ENCODE peak calls at places on chromosomes 7 and 10, in eight cellular contexts. S is HCT116, U is H1, F is transverse colon, V is heart left ventricle, N is prostate gland, E is endothelial cell of umbilical vein, Q is sigmoid colon. W is an unnamed sample.

GRCh38 chr10:13079776-13080050 is 20.2 kb upstream of the OPTN start:
- DNase-seq in S (no peak), U (no peak), F (no peak), V (no peak), N (no peak), E (no peak), Q (no peak), W (no peak)

GRCh38 chr10:103021897-103022286 is 103.8 kb downstream of the CNNM2 start:
- DNase-seq in S (no peak), U (no peak), F (no peak), V (no peak), N (no peak), E (no peak), Q (no peak), W (no peak)

GRCh38 chr7:12741951-12742575 is 54.6 kb downstream of the ARL4A start:
- DNase-seq in S (no peak), U (no peak), F (no peak), V (no peak), N (no peak), E (peak), Q (no peak), W (no peak)

GRCh38 chr10:132993271-132994260 is 51.2 kb upstream of the CFAP46 start:
- DNase-seq in S (no peak), U (no peak), F (no peak), V (peak), N (no peak), E (no peak), Q (peak), W (no peak)

GRCh38 chr10:60343254-60343653 is 46.4 kb downstream of the ANK3 start:
- DNase-seq in S (no peak), U (no peak), F (no peak), V (no peak), N (no peak), E (no peak), Q (no peak), W (no peak)

GRCh38 chr7:98826811-98827231 is 43.0 kb downstream of the TMEM130 start:
- DNase-seq in S (no peak), U (no peak), F (no peak), V (peak), N (peak), E (no peak), Q (peak), W (no peak)

GRCh38 chr7:604038-604883 is 84.6 kb upstream of the PDGFA start:
- DNase-seq in S (no peak), U (no peak), F (peak), V (peak), N (peak), E (peak), Q (peak), W (peak)

GRCh38 chr10:1290071-1290471 is 233.9 kb downstream of the WDR37 start:
- DNase-seq in S (no peak), U (peak), F (no peak), V (no peak), N (no peak), E (no peak), Q (no peak), W (no peak)

GRCh38 chr7:99737726-99738125 is 2.7 kb upstream of the CYP3A7 start:
- DNase-seq in S (no peak), U (no peak), F (no peak), V (no peak), N (peak), E (no peak), Q (no peak), W (no peak)

GRCh38 chr10:87605656-87606308 is 53.9 kb upstream of the PAPSS2 start:
- DNase-seq in S (no peak), U (no peak), F (no peak), V (no peak), N (no peak), E (peak), Q (no peak), W (no peak)

GRCh38 chr10:66833861-66834260 is 92.0 kb upstream of the LRRTM3 start:
- DNase-seq in S (no peak), U (no peak), F (no peak), V (no peak), N (no peak), E (no peak), Q (no peak), W (no peak)

GRCh38 chr7:70093496-70093895 is 495.2 kb downstream of the AUTS2 start:
- DNase-seq in S (no peak), U (no peak), F (no peak), V (no peak), N (no peak), E (no peak), Q (no peak), W (no peak)

GRCh38 chr10:48684792-48685651 is at the start of gene WDFY4:
- DNase-seq in S (no peak), U (peak), F (peak), V (peak), N (no peak), E (no peak), Q (no peak), W (peak)

GRCh38 chr7:77808517-77808916 is 9.9 kb downstream of the PHTF2 start:
- DNase-seq in S (no peak), U (no peak), F (no peak), V (no peak), N (no peak), E (no peak), Q (no peak), W (no peak)

GRCh38 chr10:111076191-111076681 is 593 bp upstream of the ADRA2A start:
- DNase-seq in S (peak), U (peak), F (peak), V (peak), N (peak), E (peak), Q (peak), W (no peak)

GRCh38 chr10:74988055-74988773 is 123.2 kb upstream of the SAMD8 start:
- DNase-seq in S (no peak), U (no peak), F (no peak), V (no peak), N (no peak), E (no peak), Q (no peak), W (no peak)

GRCh38 chr7:106112118-106112971 is at the start of gene SYPL1:
- DNase-seq in S (peak), U (peak), F (peak), V (peak), N (peak), E (peak), Q (peak), W (peak)

GRCh38 chr7:5423272-5423843 is at the start of gene TNRC18:
- DNase-seq in S (no peak), U (peak), F (peak), V (peak), N (peak), E (no peak), Q (peak), W (peak)

GRCh38 chr10:70472799-70473452 is 5.6 kb upstream of the PALD1 start:
- DNase-seq in S (no peak), U (no peak), F (no peak), V (no peak), N (no peak), E (no peak), Q (no peak), W (no peak)

GRCh38 chr10:119478111-119479047 is 64.1 kb downstream of the RGS10 start:
- DNase-seq in S (no peak), U (no peak), F (no peak), V (no peak), N (no peak), E (no peak), Q (no peak), W (peak)

GRCh38 chr7:36723951-36724664 is at the start of gene AOAH:
- DNase-seq in S (no peak), U (no peak), F (peak), V (peak), N (no peak), E (no peak), Q (peak), W (peak)

GRCh38 chr10:74145133-74145532 is 5.5 kb downstream of the AP3M1 start:
- DNase-seq in S (no peak), U (no peak), F (no peak), V (no peak), N (peak), E (peak), Q (no peak), W (no peak)

GRCh38 chr10:63976538-63976937 is 455.3 kb downstream of the REEP3 start:
- DNase-seq in S (peak), U (peak), F (peak), V (no peak), N (peak), E (peak), Q (no peak), W (no peak)

GRCh38 chr10:104318810-104319684 is 19.2 kb downstream of the ITPRIP start:
- DNase-seq in S (no peak), U (no peak), F (no peak), V (no peak), N (no peak), E (no peak), Q (peak), W (no peak)

GRCh38 chr7:154302380-154302779 is 250.2 kb downstream of the DPP6 start:
- DNase-seq in S (no peak), U (no peak), F (no peak), V (no peak), N (no peak), E (no peak), Q (no peak), W (no peak)

GRCh38 chr10:132164801-132165278 is 21.9 kb upstream of the DPYSL4 start:
- DNase-seq in S (no peak), U (no peak), F (peak), V (peak), N (no peak), E (no peak), Q (no peak), W (no peak)

GRCh38 chr7:116195451-116195850 is 14.9 kb upstream of the TES start:
- DNase-seq in S (no peak), U (no peak), F (no peak), V (no peak), N (no peak), E (peak), Q (no peak), W (no peak)

DNA sequence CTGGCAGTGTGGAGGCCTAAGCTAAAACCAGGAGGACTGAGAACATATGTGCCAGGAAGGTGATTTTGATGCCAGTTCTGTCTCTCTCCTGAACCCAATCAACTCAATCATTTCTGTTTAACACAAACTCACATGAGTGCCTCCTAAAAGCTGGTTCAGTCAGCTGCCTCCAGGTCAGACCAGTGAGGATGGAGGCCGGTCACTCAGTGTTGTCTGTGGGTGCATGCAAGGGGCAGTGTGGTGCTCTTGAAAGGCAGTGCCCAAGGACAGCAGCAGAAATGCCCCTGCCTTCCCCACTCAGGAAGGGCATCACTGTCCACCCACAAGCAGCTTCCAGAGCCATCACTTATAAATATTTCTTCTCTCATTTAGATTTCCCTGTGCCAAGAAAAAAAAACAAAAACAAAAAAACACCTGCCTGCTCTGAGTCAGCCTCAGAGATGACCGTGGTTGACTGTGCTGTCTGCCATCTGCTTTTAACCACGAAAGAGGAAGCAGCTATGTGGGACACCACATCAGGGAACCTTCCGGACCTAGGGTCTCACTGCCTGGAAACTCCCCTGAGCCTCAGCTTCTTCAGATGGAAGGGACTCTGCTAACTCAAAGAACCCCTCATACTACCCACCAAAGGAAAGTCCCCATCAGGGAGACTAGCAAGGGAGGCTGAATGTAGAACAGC is 39.1 kb downstream of the VOPP1 start:
- DNase-seq in S (no peak), U (no peak), F (peak), V (no peak), N (no peak), E (peak), Q (no peak), W (peak)
- TF ChIP-seq POLR2A in S (no peak), U (no peak), F (no peak), V (no peak), N (no peak), E (no peak), Q (no peak), W (no peak)

GRCh38 chr7:139661043-139661440 is 116.8 kb downstream of the HIPK2 start:
- DNase-seq in S (no peak), U (no peak), F (no peak), V (no peak), N (no peak), E (no peak), Q (no peak), W (no peak)
- H3K27ac ChIP-seq in S (no peak), U (no peak), F (peak), V (peak), N (peak), E (no peak), Q (no peak), W (no peak)

DNA sequence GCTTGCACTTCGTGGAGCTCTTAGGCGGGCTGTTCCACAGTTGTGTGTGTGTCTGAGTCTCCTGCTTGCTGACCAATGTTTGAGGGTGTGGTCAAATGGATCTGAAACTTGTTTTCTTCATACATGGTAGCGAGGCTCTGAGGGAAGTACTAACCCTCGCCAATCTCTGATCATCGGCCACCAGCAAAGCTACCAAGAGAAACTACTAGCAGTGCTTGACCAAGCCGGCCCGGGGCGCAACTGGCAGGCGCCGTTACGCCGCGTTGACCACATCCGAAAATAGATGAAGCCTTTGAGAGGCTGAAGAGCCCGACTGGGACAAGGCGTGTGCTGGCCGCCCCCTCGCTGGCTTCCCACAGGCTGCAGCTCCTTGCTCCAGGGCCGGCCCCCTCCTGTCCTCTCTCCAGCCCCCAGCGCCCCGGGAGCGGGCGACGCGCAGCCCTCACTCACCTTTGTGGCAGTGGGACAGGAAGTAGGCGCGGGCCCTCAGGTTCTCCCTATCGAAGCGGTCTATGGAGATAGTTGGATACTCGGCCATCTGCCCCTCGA is 370 bp downstream of the DCLRE1C start:
- DNase-seq in S (peak), U (no peak), F (peak), V (no peak), N (peak), E (peak), Q (peak), W (no peak)
- TF ChIP-seq CTCF in S (no peak), U (no peak), F (no peak), V (peak), N (no peak), E (peak), Q (no peak), W (no peak)

DNA sequence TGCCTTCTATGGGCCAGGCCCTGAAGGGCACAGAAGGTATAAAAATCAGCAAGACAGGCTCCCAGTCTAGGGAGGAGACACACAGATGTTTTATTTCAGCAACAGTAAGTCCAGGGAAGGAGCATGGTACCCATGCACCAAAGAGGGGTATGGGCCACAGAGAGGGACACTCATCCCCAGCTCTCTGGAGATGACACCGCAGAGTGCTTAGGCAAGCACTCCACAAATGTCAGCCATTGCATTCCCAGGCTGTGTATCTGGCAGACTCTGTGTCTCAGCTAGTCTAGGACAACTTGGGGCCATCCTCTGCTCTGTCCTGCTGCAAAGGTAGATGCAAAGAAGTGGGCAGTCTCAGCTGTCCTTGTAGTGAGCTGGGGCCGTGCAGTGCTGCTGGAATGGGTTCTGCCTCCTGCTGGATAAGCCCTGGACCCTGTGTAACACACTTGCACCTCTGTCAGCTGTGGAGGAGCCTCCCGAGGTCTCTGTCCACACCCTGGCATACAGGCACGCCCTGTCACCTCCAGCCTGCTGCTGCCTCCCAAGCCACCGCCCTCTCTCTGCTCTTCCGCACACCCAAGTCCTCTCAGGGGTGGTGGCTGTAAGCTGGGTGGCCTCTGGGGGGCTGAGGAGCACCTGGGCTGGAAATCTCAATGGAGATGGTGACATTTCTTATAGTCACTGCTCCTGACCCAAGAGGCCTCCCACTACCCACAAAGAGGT is 57.6 kb downstream of the VOPP1 start:
- DNase-seq in S (no peak), U (no peak), F (no peak), V (no peak), N (no peak), E (no peak), Q (no peak), W (peak)
- TF ChIP-seq POLR2A in S (no peak), U (no peak), F (no peak), V (no peak), N (no peak), E (no peak), Q (no peak), W (no peak)

GRCh38 chr7:30436046-30436445 is 42.5 kb downstream of the NOD1 start:
- DNase-seq in S (no peak), U (no peak), F (no peak), V (no peak), N (no peak), E (no peak), Q (peak), W (no peak)

GRCh38 chr7:30436518-30436917 is 42.1 kb downstream of the NOD1 start:
- DNase-seq in S (no peak), U (no peak), F (no peak), V (no peak), N (no peak), E (no peak), Q (peak), W (no peak)

GRCh38 chr7:30433082-30433481 is 45.5 kb downstream of the NOD1 start:
- DNase-seq in S (no peak), U (no peak), F (peak), V (peak), N (peak), E (peak), Q (peak), W (peak)

GRCh38 chr7:30433506-30433905 is 45.1 kb downstream of the NOD1 start:
- DNase-seq in S (no peak), U (no peak), F (no peak), V (no peak), N (no peak), E (no peak), Q (no peak), W (no peak)

DNA sequence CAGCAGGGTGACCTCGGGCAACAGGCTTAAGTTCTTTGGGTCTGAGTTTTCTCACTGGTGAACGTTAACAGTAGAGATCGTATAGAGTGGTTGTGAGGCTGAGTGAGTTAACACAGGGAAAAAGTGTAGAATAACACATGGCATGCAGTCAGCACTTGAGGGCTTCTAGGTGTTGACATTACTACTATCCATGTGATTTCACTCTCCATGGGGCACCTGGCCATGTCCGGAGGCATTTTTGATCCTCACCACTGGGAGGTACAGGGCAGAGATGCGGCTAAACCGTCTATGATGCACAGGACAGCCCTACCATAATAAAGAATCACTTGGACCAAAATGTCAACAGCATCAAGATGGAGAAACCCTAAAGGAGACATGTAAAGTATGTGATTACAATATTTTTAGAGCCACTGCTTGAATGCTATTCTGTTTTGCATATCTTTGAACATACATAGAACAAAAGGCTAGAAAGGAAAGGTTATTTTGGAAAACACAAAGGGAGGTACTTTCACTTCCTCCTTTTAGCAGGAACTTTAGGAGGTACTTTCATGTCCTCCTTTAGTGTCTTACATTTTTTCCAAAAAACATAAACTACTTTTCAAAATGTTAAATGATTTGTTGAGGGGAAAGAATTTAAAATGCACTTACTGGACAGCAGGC is 44.3 kb downstream of the NOD1 start:
- DNase-seq in S (no peak), U (no peak), F (no peak), V (no peak), N (no peak), E (no peak), Q (no peak), W (peak)
- H3K27ac ChIP-seq in S (no peak), U (no peak), F (no peak), V (no peak), N (no peak), E (no peak), Q (peak), W (no peak)

DNA sequence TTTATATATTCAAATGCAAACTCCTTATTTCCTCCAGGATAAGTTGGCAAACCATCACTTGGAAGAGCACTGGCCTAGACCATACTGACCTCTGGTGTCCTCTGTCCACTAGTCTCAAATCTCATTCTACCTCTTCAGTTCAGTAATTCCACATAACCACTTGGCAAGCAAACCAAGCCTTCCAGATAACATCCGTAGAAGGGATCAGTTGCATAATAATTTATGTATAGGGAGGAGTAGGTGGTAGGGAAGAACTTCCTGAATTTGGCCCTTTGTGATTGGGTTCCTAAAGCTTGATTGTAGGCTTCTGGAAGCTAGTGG is 55.0 kb downstream of the WAC start:
- DNase-seq in S (no peak), U (no peak), F (no peak), V (no peak), N (no peak), E (peak), Q (no peak), W (no peak)
- TF ChIP-seq CTCF in S (no peak), U (no peak), F (peak), V (peak), N (no peak), E (no peak), Q (no peak), W (peak)

W was measured in Peyer's patch.